ENCODE peak calls at places on chromosomes 11 and 22, in ten cellular contexts. One of them, this sample, is unnamed.

GRCh38 chr11:109785714-109786113 is 307.5 kb upstream of the ZC3H12C start:
- DNase-seq in HS-27A: no peak
- DNase-seq in NCI-H2029: no peak
- DNase-seq in hypothalamus: no peak
- DNase-seq in AG10803: peak
- DNase-seq in stimulated activated CD4-positive, alpha-beta T cell treated with anti-CD3 and anti-CD28 coated beads, Interleukin-15, amount 100 ng/mL, for 1 hour: no peak
- DNase-seq in aorta: no peak
- DNase-seq in stimulated activated CD8-positive, alpha-beta memory T cell treated with anti-CD3 and anti-CD28 coated beads, Interleukin-2, amount 100 ng/mL, for 1 hour: no peak
- DNase-seq in astrocyte of the spinal cord: peak
- DNase-seq in activated T-cell treated with anti-CD3 and anti-CD28 coated beads for 1 hour: no peak
- DNase-seq in this sample: no peak

GRCh38 chr22:43136255-43136654 is 6.9 kb downstream of the MCAT start:
- DNase-seq in hypothalamus: no peak
- DNase-seq in aorta: no peak
- DNase-seq in stimulated activated CD8-positive, alpha-beta memory T cell treated with anti-CD3 and anti-CD28 coated beads, Interleukin-2, amount 100 ng/mL, for 1 hour: no peak
- DNase-seq in HS-27A: no peak
- DNase-seq in astrocyte of the spinal cord: peak
- DNase-seq in AG10803: no peak
- DNase-seq in activated T-cell treated with anti-CD3 and anti-CD28 coated beads for 1 hour: peak
- DNase-seq in NCI-H2029: no peak
- DNase-seq in stimulated activated CD4-positive, alpha-beta T cell treated with anti-CD3 and anti-CD28 coated beads, Interleukin-15, amount 100 ng/mL, for 1 hour: no peak
- DNase-seq in this sample: no peak

GRCh38 chr22:36538529-36538928 is 9.6 kb upstream of the EIF3D start:
- DNase-seq in stimulated activated CD8-positive, alpha-beta memory T cell treated with anti-CD3 and anti-CD28 coated beads, Interleukin-2, amount 100 ng/mL, for 1 hour: no peak
- DNase-seq in aorta: no peak
- DNase-seq in astrocyte of the spinal cord: no peak
- DNase-seq in HS-27A: no peak
- DNase-seq in stimulated activated CD4-positive, alpha-beta T cell treated with anti-CD3 and anti-CD28 coated beads, Interleukin-15, amount 100 ng/mL, for 1 hour: no peak
- DNase-seq in hypothalamus: no peak
- DNase-seq in activated T-cell treated with anti-CD3 and anti-CD28 coated beads for 1 hour: no peak
- DNase-seq in AG10803: peak
- DNase-seq in NCI-H2029: no peak
- DNase-seq in this sample: no peak

GRCh38 chr11:122756417-122756816 is 81.9 kb upstream of the CRTAM start:
- DNase-seq in stimulated activated CD8-positive, alpha-beta memory T cell treated with anti-CD3 and anti-CD28 coated beads, Interleukin-2, amount 100 ng/mL, for 1 hour: peak
- DNase-seq in NCI-H2029: no peak
- DNase-seq in AG10803: no peak
- DNase-seq in stimulated activated CD4-positive, alpha-beta T cell treated with anti-CD3 and anti-CD28 coated beads, Interleukin-15, amount 100 ng/mL, for 1 hour: peak
- DNase-seq in astrocyte of the spinal cord: no peak
- DNase-seq in hypothalamus: no peak
- DNase-seq in aorta: peak
- DNase-seq in HS-27A: no peak
- DNase-seq in activated T-cell treated with anti-CD3 and anti-CD28 coated beads for 1 hour: no peak
- DNase-seq in this sample: no peak

GRCh38 chr11:75040167-75040770 is 51.5 kb downstream of the NEU3 start:
- DNase-seq in stimulated activated CD8-positive, alpha-beta memory T cell treated with anti-CD3 and anti-CD28 coated beads, Interleukin-2, amount 100 ng/mL, for 1 hour: no peak
- DNase-seq in stimulated activated CD4-positive, alpha-beta T cell treated with anti-CD3 and anti-CD28 coated beads, Interleukin-15, amount 100 ng/mL, for 1 hour: no peak
- DNase-seq in HS-27A: no peak
- DNase-seq in AG10803: no peak
- DNase-seq in NCI-H2029: no peak
- DNase-seq in aorta: no peak
- DNase-seq in activated T-cell treated with anti-CD3 and anti-CD28 coated beads for 1 hour: no peak
- DNase-seq in astrocyte of the spinal cord: no peak
- DNase-seq in hypothalamus: no peak
- DNase-seq in this sample: no peak

GRCh38 chr22:26590525-26590858 is 560 bp upstream of the TPST2 start:
- DNase-seq in AG10803: peak
- DNase-seq in stimulated activated CD4-positive, alpha-beta T cell treated with anti-CD3 and anti-CD28 coated beads, Interleukin-15, amount 100 ng/mL, for 1 hour: no peak
- DNase-seq in NCI-H2029: no peak
- DNase-seq in activated T-cell treated with anti-CD3 and anti-CD28 coated beads for 1 hour: no peak
- DNase-seq in aorta: no peak
- DNase-seq in hypothalamus: no peak
- DNase-seq in stimulated activated CD8-positive, alpha-beta memory T cell treated with anti-CD3 and anti-CD28 coated beads, Interleukin-2, amount 100 ng/mL, for 1 hour: no peak
- DNase-seq in HS-27A: no peak
- DNase-seq in astrocyte of the spinal cord: no peak
- DNase-seq in this sample: no peak

GRCh38 chr11:27254744-27255446 is 108.1 kb downstream of the CCDC34 start:
- DNase-seq in AG10803: peak
- DNase-seq in NCI-H2029: no peak
- DNase-seq in stimulated activated CD4-positive, alpha-beta T cell treated with anti-CD3 and anti-CD28 coated beads, Interleukin-15, amount 100 ng/mL, for 1 hour: no peak
- DNase-seq in aorta: no peak
- DNase-seq in hypothalamus: no peak
- DNase-seq in astrocyte of the spinal cord: peak
- DNase-seq in HS-27A: no peak
- DNase-seq in stimulated activated CD8-positive, alpha-beta memory T cell treated with anti-CD3 and anti-CD28 coated beads, Interleukin-2, amount 100 ng/mL, for 1 hour: no peak
- DNase-seq in activated T-cell treated with anti-CD3 and anti-CD28 coated beads for 1 hour: no peak
- DNase-seq in this sample: no peak

GRCh38 chr11:92527467-92527866 is 302.8 kb downstream of the FAT3 start:
- DNase-seq in stimulated activated CD4-positive, alpha-beta T cell treated with anti-CD3 and anti-CD28 coated beads, Interleukin-15, amount 100 ng/mL, for 1 hour: no peak
- DNase-seq in aorta: no peak
- DNase-seq in NCI-H2029: no peak
- DNase-seq in AG10803: peak
- DNase-seq in astrocyte of the spinal cord: no peak
- DNase-seq in stimulated activated CD8-positive, alpha-beta memory T cell treated with anti-CD3 and anti-CD28 coated beads, Interleukin-2, amount 100 ng/mL, for 1 hour: no peak
- DNase-seq in hypothalamus: no peak
- DNase-seq in HS-27A: no peak
- DNase-seq in activated T-cell treated with anti-CD3 and anti-CD28 coated beads for 1 hour: no peak
- DNase-seq in this sample: no peak

GRCh38 chr11:95568236-95568635 is 221.3 kb downstream of the FAM76B start:
- DNase-seq in activated T-cell treated with anti-CD3 and anti-CD28 coated beads for 1 hour: no peak
- DNase-seq in aorta: no peak
- DNase-seq in astrocyte of the spinal cord: no peak
- DNase-seq in HS-27A: no peak
- DNase-seq in hypothalamus: no peak
- DNase-seq in stimulated activated CD8-positive, alpha-beta memory T cell treated with anti-CD3 and anti-CD28 coated beads, Interleukin-2, amount 100 ng/mL, for 1 hour: no peak
- DNase-seq in NCI-H2029: no peak
- DNase-seq in AG10803: peak
- DNase-seq in stimulated activated CD4-positive, alpha-beta T cell treated with anti-CD3 and anti-CD28 coated beads, Interleukin-15, amount 100 ng/mL, for 1 hour: no peak
- DNase-seq in this sample: no peak

GRCh38 chr11:8661036-8661435 is 21.4 kb downstream of the TRIM66 start:
- DNase-seq in NCI-H2029: no peak
- DNase-seq in hypothalamus: no peak
- DNase-seq in stimulated activated CD4-positive, alpha-beta T cell treated with anti-CD3 and anti-CD28 coated beads, Interleukin-15, amount 100 ng/mL, for 1 hour: no peak
- DNase-seq in AG10803: no peak
- DNase-seq in aorta: no peak
- DNase-seq in stimulated activated CD8-positive, alpha-beta memory T cell treated with anti-CD3 and anti-CD28 coated beads, Interleukin-2, amount 100 ng/mL, for 1 hour: no peak
- DNase-seq in astrocyte of the spinal cord: no peak
- DNase-seq in HS-27A: no peak
- DNase-seq in activated T-cell treated with anti-CD3 and anti-CD28 coated beads for 1 hour: no peak
- DNase-seq in this sample: no peak

GRCh38 chr11:101509911-101510310 is 73.9 kb downstream of the TRPC6 start:
- DNase-seq in AG10803: no peak
- DNase-seq in stimulated activated CD8-positive, alpha-beta memory T cell treated with anti-CD3 and anti-CD28 coated beads, Interleukin-2, amount 100 ng/mL, for 1 hour: no peak
- DNase-seq in stimulated activated CD4-positive, alpha-beta T cell treated with anti-CD3 and anti-CD28 coated beads, Interleukin-15, amount 100 ng/mL, for 1 hour: no peak
- DNase-seq in hypothalamus: no peak
- DNase-seq in aorta: no peak
- DNase-seq in astrocyte of the spinal cord: no peak
- DNase-seq in HS-27A: no peak
- DNase-seq in activated T-cell treated with anti-CD3 and anti-CD28 coated beads for 1 hour: no peak
- DNase-seq in NCI-H2029: no peak
- DNase-seq in this sample: no peak

GRCh38 chr11:78417175-78417887 is at the start of gene GAB2:
- DNase-seq in AG10803: no peak
- DNase-seq in aorta: no peak
- DNase-seq in HS-27A: no peak
- DNase-seq in NCI-H2029: no peak
- DNase-seq in stimulated activated CD8-positive, alpha-beta memory T cell treated with anti-CD3 and anti-CD28 coated beads, Interleukin-2, amount 100 ng/mL, for 1 hour: no peak
- DNase-seq in stimulated activated CD4-positive, alpha-beta T cell treated with anti-CD3 and anti-CD28 coated beads, Interleukin-15, amount 100 ng/mL, for 1 hour: no peak
- DNase-seq in astrocyte of the spinal cord: no peak
- DNase-seq in activated T-cell treated with anti-CD3 and anti-CD28 coated beads for 1 hour: no peak
- DNase-seq in hypothalamus: no peak
- DNase-seq in this sample: no peak

GRCh38 chr11:61362542-61362875 is 335 bp downstream of the TMEM138 start:
- DNase-seq in AG10803: peak
- DNase-seq in aorta: no peak
- DNase-seq in astrocyte of the spinal cord: peak
- DNase-seq in stimulated activated CD4-positive, alpha-beta T cell treated with anti-CD3 and anti-CD28 coated beads, Interleukin-15, amount 100 ng/mL, for 1 hour: peak
- DNase-seq in hypothalamus: no peak
- DNase-seq in HS-27A: no peak
- DNase-seq in activated T-cell treated with anti-CD3 and anti-CD28 coated beads for 1 hour: peak
- DNase-seq in stimulated activated CD8-positive, alpha-beta memory T cell treated with anti-CD3 and anti-CD28 coated beads, Interleukin-2, amount 100 ng/mL, for 1 hour: no peak
- DNase-seq in NCI-H2029: peak
- DNase-seq in this sample: peak

GRCh38 chr11:133946541-133947297 is 10.0 kb downstream of the IGSF9B start:
- DNase-seq in stimulated activated CD4-positive, alpha-beta T cell treated with anti-CD3 and anti-CD28 coated beads, Interleukin-15, amount 100 ng/mL, for 1 hour: no peak
- DNase-seq in AG10803: no peak
- DNase-seq in aorta: no peak
- DNase-seq in astrocyte of the spinal cord: no peak
- DNase-seq in stimulated activated CD8-positive, alpha-beta memory T cell treated with anti-CD3 and anti-CD28 coated beads, Interleukin-2, amount 100 ng/mL, for 1 hour: no peak
- DNase-seq in hypothalamus: no peak
- DNase-seq in activated T-cell treated with anti-CD3 and anti-CD28 coated beads for 1 hour: no peak
- DNase-seq in HS-27A: no peak
- DNase-seq in NCI-H2029: peak
- DNase-seq in this sample: no peak

GRCh38 chr11:119172513-119172912 is 4.0 kb downstream of the NLRX1 start:
- DNase-seq in HS-27A: no peak
- DNase-seq in stimulated activated CD8-positive, alpha-beta memory T cell treated with anti-CD3 and anti-CD28 coated beads, Interleukin-2, amount 100 ng/mL, for 1 hour: no peak
- DNase-seq in stimulated activated CD4-positive, alpha-beta T cell treated with anti-CD3 and anti-CD28 coated beads, Interleukin-15, amount 100 ng/mL, for 1 hour: no peak
- DNase-seq in activated T-cell treated with anti-CD3 and anti-CD28 coated beads for 1 hour: no peak
- DNase-seq in NCI-H2029: no peak
- DNase-seq in hypothalamus: no peak
- DNase-seq in aorta: no peak
- DNase-seq in astrocyte of the spinal cord: no peak
- DNase-seq in AG10803: no peak
- DNase-seq in this sample: no peak

GRCh38 chr22:44574057-44574456 is 76.0 kb upstream of the RTL6 start:
- DNase-seq in aorta: peak
- DNase-seq in stimulated activated CD8-positive, alpha-beta memory T cell treated with anti-CD3 and anti-CD28 coated beads, Interleukin-2, amount 100 ng/mL, for 1 hour: no peak
- DNase-seq in activated T-cell treated with anti-CD3 and anti-CD28 coated beads for 1 hour: no peak
- DNase-seq in HS-27A: peak
- DNase-seq in AG10803: peak
- DNase-seq in hypothalamus: no peak
- DNase-seq in NCI-H2029: peak
- DNase-seq in stimulated activated CD4-positive, alpha-beta T cell treated with anti-CD3 and anti-CD28 coated beads, Interleukin-15, amount 100 ng/mL, for 1 hour: no peak
- DNase-seq in astrocyte of the spinal cord: peak
- DNase-seq in this sample: peak

GRCh38 chr11:124380585-124380984 is 3.7 kb downstream of the OR8B2 start:
- DNase-seq in HS-27A: no peak
- DNase-seq in hypothalamus: no peak
- DNase-seq in NCI-H2029: no peak
- DNase-seq in aorta: no peak
- DNase-seq in stimulated activated CD8-positive, alpha-beta memory T cell treated with anti-CD3 and anti-CD28 coated beads, Interleukin-2, amount 100 ng/mL, for 1 hour: no peak
- DNase-seq in stimulated activated CD4-positive, alpha-beta T cell treated with anti-CD3 and anti-CD28 coated beads, Interleukin-15, amount 100 ng/mL, for 1 hour: no peak
- DNase-seq in activated T-cell treated with anti-CD3 and anti-CD28 coated beads for 1 hour: no peak
- DNase-seq in astrocyte of the spinal cord: no peak
- DNase-seq in AG10803: no peak
- DNase-seq in this sample: no peak

GRCh38 chr11:60370811-60371297 is 7.5 kb upstream of the MS4A7 start:
- DNase-seq in HS-27A: no peak
- DNase-seq in NCI-H2029: peak
- DNase-seq in stimulated activated CD4-positive, alpha-beta T cell treated with anti-CD3 and anti-CD28 coated beads, Interleukin-15, amount 100 ng/mL, for 1 hour: no peak
- DNase-seq in hypothalamus: no peak
- DNase-seq in stimulated activated CD8-positive, alpha-beta memory T cell treated with anti-CD3 and anti-CD28 coated beads, Interleukin-2, amount 100 ng/mL, for 1 hour: no peak
- DNase-seq in AG10803: no peak
- DNase-seq in astrocyte of the spinal cord: no peak
- DNase-seq in activated T-cell treated with anti-CD3 and anti-CD28 coated beads for 1 hour: no peak
- DNase-seq in aorta: no peak
- DNase-seq in this sample: no peak

GRCh38 chr11:46050065-46050464 is 71.2 kb downstream of the PHF21A start:
- DNase-seq in stimulated activated CD4-positive, alpha-beta T cell treated with anti-CD3 and anti-CD28 coated beads, Interleukin-15, amount 100 ng/mL, for 1 hour: no peak
- DNase-seq in aorta: peak
- DNase-seq in astrocyte of the spinal cord: peak
- DNase-seq in activated T-cell treated with anti-CD3 and anti-CD28 coated beads for 1 hour: no peak
- DNase-seq in stimulated activated CD8-positive, alpha-beta memory T cell treated with anti-CD3 and anti-CD28 coated beads, Interleukin-2, amount 100 ng/mL, for 1 hour: no peak
- DNase-seq in HS-27A: peak
- DNase-seq in AG10803: peak
- DNase-seq in hypothalamus: no peak
- DNase-seq in NCI-H2029: no peak
- DNase-seq in this sample: peak

GRCh38 chr11:92482502-92482901 is 257.9 kb downstream of the FAT3 start:
- DNase-seq in stimulated activated CD8-positive, alpha-beta memory T cell treated with anti-CD3 and anti-CD28 coated beads, Interleukin-2, amount 100 ng/mL, for 1 hour: no peak
- DNase-seq in hypothalamus: no peak
- DNase-seq in HS-27A: no peak
- DNase-seq in NCI-H2029: no peak
- DNase-seq in activated T-cell treated with anti-CD3 and anti-CD28 coated beads for 1 hour: no peak
- DNase-seq in aorta: no peak
- DNase-seq in stimulated activated CD4-positive, alpha-beta T cell treated with anti-CD3 and anti-CD28 coated beads, Interleukin-15, amount 100 ng/mL, for 1 hour: no peak
- DNase-seq in astrocyte of the spinal cord: no peak
- DNase-seq in AG10803: no peak
- DNase-seq in this sample: no peak

GRCh38 chr11:74647404-74647803 is 55.0 kb downstream of the POLD3 start:
- DNase-seq in AG10803: peak
- DNase-seq in astrocyte of the spinal cord: peak
- DNase-seq in aorta: no peak
- DNase-seq in hypothalamus: no peak
- DNase-seq in activated T-cell treated with anti-CD3 and anti-CD28 coated beads for 1 hour: no peak
- DNase-seq in NCI-H2029: no peak
- DNase-seq in stimulated activated CD4-positive, alpha-beta T cell treated with anti-CD3 and anti-CD28 coated beads, Interleukin-15, amount 100 ng/mL, for 1 hour: no peak
- DNase-seq in HS-27A: no peak
- DNase-seq in stimulated activated CD8-positive, alpha-beta memory T cell treated with anti-CD3 and anti-CD28 coated beads, Interleukin-2, amount 100 ng/mL, for 1 hour: no peak
- DNase-seq in this sample: no peak

GRCh38 chr11:65855927-65856363 is 2.0 kb downstream of the CFL1 start:
- DNase-seq in HS-27A: no peak
- DNase-seq in astrocyte of the spinal cord: no peak
- DNase-seq in NCI-H2029: no peak
- DNase-seq in hypothalamus: no peak
- DNase-seq in stimulated activated CD4-positive, alpha-beta T cell treated with anti-CD3 and anti-CD28 coated beads, Interleukin-15, amount 100 ng/mL, for 1 hour: no peak
- DNase-seq in activated T-cell treated with anti-CD3 and anti-CD28 coated beads for 1 hour: no peak
- DNase-seq in aorta: no peak
- DNase-seq in AG10803: no peak
- DNase-seq in stimulated activated CD8-positive, alpha-beta memory T cell treated with anti-CD3 and anti-CD28 coated beads, Interleukin-2, amount 100 ng/mL, for 1 hour: no peak
- DNase-seq in this sample: no peak

GRCh38 chr22:30324008-30324730 is 2.6 kb downstream of the TBC1D10A start:
- DNase-seq in aorta: no peak
- DNase-seq in stimulated activated CD4-positive, alpha-beta T cell treated with anti-CD3 and anti-CD28 coated beads, Interleukin-15, amount 100 ng/mL, for 1 hour: no peak
- DNase-seq in astrocyte of the spinal cord: peak
- DNase-seq in stimulated activated CD8-positive, alpha-beta memory T cell treated with anti-CD3 and anti-CD28 coated beads, Interleukin-2, amount 100 ng/mL, for 1 hour: no peak
- DNase-seq in AG10803: peak
- DNase-seq in HS-27A: no peak
- DNase-seq in activated T-cell treated with anti-CD3 and anti-CD28 coated beads for 1 hour: no peak
- DNase-seq in hypothalamus: no peak
- DNase-seq in NCI-H2029: no peak
- DNase-seq in this sample: no peak

GRCh38 chr11:118998388-118998717 is 415 bp downstream of the CENATAC start:
- DNase-seq in NCI-H2029: no peak
- DNase-seq in astrocyte of the spinal cord: peak
- DNase-seq in aorta: no peak
- DNase-seq in stimulated activated CD8-positive, alpha-beta memory T cell treated with anti-CD3 and anti-CD28 coated beads, Interleukin-2, amount 100 ng/mL, for 1 hour: no peak
- DNase-seq in stimulated activated CD4-positive, alpha-beta T cell treated with anti-CD3 and anti-CD28 coated beads, Interleukin-15, amount 100 ng/mL, for 1 hour: no peak
- DNase-seq in activated T-cell treated with anti-CD3 and anti-CD28 coated beads for 1 hour: no peak
- DNase-seq in AG10803: no peak
- DNase-seq in hypothalamus: no peak
- DNase-seq in HS-27A: no peak
- DNase-seq in this sample: no peak

GRCh38 chr22:39699631-39700348 is 129.2 kb downstream of the CACNA1I start:
- DNase-seq in NCI-H2029: peak
- DNase-seq in aorta: no peak
- DNase-seq in activated T-cell treated with anti-CD3 and anti-CD28 coated beads for 1 hour: no peak
- DNase-seq in astrocyte of the spinal cord: no peak
- DNase-seq in hypothalamus: no peak
- DNase-seq in stimulated activated CD4-positive, alpha-beta T cell treated with anti-CD3 and anti-CD28 coated beads, Interleukin-15, amount 100 ng/mL, for 1 hour: no peak
- DNase-seq in AG10803: no peak
- DNase-seq in HS-27A: no peak
- DNase-seq in stimulated activated CD8-positive, alpha-beta memory T cell treated with anti-CD3 and anti-CD28 coated beads, Interleukin-2, amount 100 ng/mL, for 1 hour: no peak
- DNase-seq in this sample: no peak

This sample was measured in retinal pigment epithelial cell.